ENCODE peak calls at places on chromosomes 16 and 17, in nine cellular contexts. W is AG04450, C is heart right ventricle, F is ELR, P is pancreas, I is brain microvascular endothelial cell, R is AG10803, Q is heart left ventricle, V is left lung. N is an unnamed sample.

GRCh38 chr16:12739738-12740137 is 63.9 kb downstream of the CPPED1 start:
- DNase-seq in W (no peak), C (no peak), F (no peak), P (no peak), I (no peak), R (no peak), Q (no peak), V (no peak), N (no peak)

GRCh38 chr16:56192644-56192960 is 1.3 kb downstream of the GNAO1 start:
- DNase-seq in W (no peak), C (no peak), F (no peak), P (no peak), I (no peak), R (no peak), Q (no peak), V (no peak), N (no peak)

GRCh38 chr17:6868579-6868978 is 37.0 kb upstream of the TEKT1 start:
- DNase-seq in W (no peak), C (no peak), F (peak), P (no peak), I (no peak), R (no peak), Q (no peak), V (no peak), N (no peak)

GRCh38 chr16:13148836-13149235 is 247.4 kb downstream of the SHISA9 start:
- DNase-seq in W (no peak), C (no peak), F (no peak), P (no peak), I (no peak), R (no peak), Q (no peak), V (no peak), N (no peak)

GRCh38 chr16:12927591-12927990 is 26.2 kb downstream of the SHISA9 start:
- DNase-seq in W (no peak), C (no peak), F (no peak), P (no peak), I (no peak), R (no peak), Q (no peak), V (no peak), N (no peak)

GRCh38 chr17:48752399-48753288 is 24.1 kb upstream of the HOXB13 start:
- DNase-seq in W (no peak), C (no peak), F (no peak), P (no peak), I (no peak), R (peak), Q (no peak), V (no peak), N (no peak)

GRCh38 chr17:9568004-9568403 is 7.6 kb downstream of the STX8 start:
- DNase-seq in W (no peak), C (no peak), F (no peak), P (no peak), I (no peak), R (no peak), Q (no peak), V (no peak), N (no peak)

GRCh38 chr16:89720859-89721643 is at the start of the genes VPS9D1 and ZNF276:
- DNase-seq in W (no peak), C (peak), F (peak), P (peak), I (peak), R (peak), Q (peak), V (peak), N (peak)

GRCh38 chr17:19254651-19255050 is 17.5 kb downstream of the EPN2 start:
- DNase-seq in W (no peak), C (no peak), F (no peak), P (no peak), I (no peak), R (no peak), Q (no peak), V (no peak), N (no peak)

GRCh38 chr16:87043273-87044030 is 273.7 kb downstream of the C16orf95 start:
- DNase-seq in W (peak), C (no peak), F (no peak), P (peak), I (no peak), R (peak), Q (peak), V (no peak), N (no peak)

GRCh38 chr17:42928714-42929496 is 28.3 kb downstream of the G6PC1 start:
- DNase-seq in W (peak), C (no peak), F (peak), P (peak), I (peak), R (peak), Q (peak), V (peak), N (peak)